ENCODE peak calls at places on chromosomes 1 and 21, in nine cellular contexts. A is astrocyte of the cerebellum, D is pancreas, U is fibroblast of mammary gland, P is kidney epithelial cell, I is left ventricle myocardium inferior, F is foreskin fibroblast, C is A549, S is NB4. V is an unnamed sample.

GRCh38 chr1:232629250-232630046 is 485 bp downstream of the SIPA1L2 start:
- DNase-seq in A (no peak), D (peak; percentile 88), U (peak; percentile 3), P (no peak), I (peak; percentile 35), F (peak; percentile 35), C (peak; percentile 26), S (peak; percentile 38), V (peak; percentile 37)

GRCh38 chr1:151494741-151495281 is 16.4 kb upstream of the CGN start:
- DNase-seq in A (peak; percentile 49), D (no peak), U (peak; percentile 88), P (peak; percentile 65), I (no peak), F (peak; percentile 75), C (peak; percentile 44), S (no peak), V (peak; percentile 68)

GRCh38 chr21:37195649-37196048 is 71.5 kb downstream of the VPS26C start:
- DNase-seq in A (no peak), D (no peak), U (no peak), P (no peak), I (no peak), F (no peak), C (no peak), S (no peak), V (no peak)

GRCh38 chr1:38063616-38064015 is 17.0 kb upstream of the POU3F1 start:
- DNase-seq in A (no peak), D (no peak), U (no peak), P (no peak), I (no peak), F (no peak), C (no peak), S (no peak), V (no peak)

GRCh38 chr1:83857108-83857507 is 141.8 kb downstream of the TTLL7 start:
- DNase-seq in A (peak; percentile 22), D (no peak), U (peak; percentile 60), P (no peak), I (no peak), F (peak; percentile 75), C (peak; percentile 6), S (peak; percentile 4), V (peak; percentile 20)

GRCh38 chr1:185369786-185370185 is 52.7 kb upstream of the IVNS1ABP start:
- DNase-seq in A (no peak), D (no peak), U (peak; percentile 70), P (no peak), I (no peak), F (no peak), C (no peak), S (no peak), V (peak; percentile 59)

GRCh38 chr1:99758073-99758511 is 8.3 kb downstream of the FRRS1 start:
- DNase-seq in A (no peak), D (no peak), U (peak; percentile 28), P (no peak), I (no peak), F (peak; percentile 46), C (no peak), S (no peak), V (no peak)

GRCh38 chr1:53131590-53131938 is 10.9 kb downstream of the SLC1A7 start:
- DNase-seq in A (no peak), D (no peak), U (no peak), P (no peak), I (no peak), F (no peak), C (no peak), S (no peak), V (no peak)

GRCh38 chr1:234725177-234726132 is 115.5 kb upstream of the IRF2BP2 start:
- DNase-seq in A (no peak), D (no peak), U (no peak), P (no peak), I (peak; percentile 44), F (peak; percentile 43), C (no peak), S (no peak), V (peak; percentile 34)

GRCh38 chr1:1144122-1144842 is 28.4 kb upstream of the C1orf159 start:
- DNase-seq in A (no peak), D (no peak), U (no peak), P (no peak), I (no peak), F (no peak), C (no peak), S (peak; percentile 53), V (peak; percentile 51)

GRCh38 chr1:196910208-196910607 is 22.4 kb downstream of the CFHR4 start:
- DNase-seq in A (no peak), D (no peak), U (peak; percentile 6), P (no peak), I (no peak), F (peak; percentile 3), C (peak; percentile 14), S (no peak), V (peak; percentile 7)
- TF ChIP-seq CTCF in A (no peak), D (no peak), U (no peak), P (peak; percentile 6), I (no peak), F (no peak), C (no peak), S (no peak), V (peak; percentile 18)

GRCh38 chr1:94864821-94865220 is 44.7 kb downstream of the SLC44A3 start:
- DNase-seq in A (no peak), D (no peak), U (peak; percentile 40), P (no peak), I (no peak), F (no peak), C (peak; percentile 2), S (no peak), V (no peak)
- H3K4me3 ChIP-seq in A (no peak overlapping the region), D (peak overlapping the region; percentile 0), U (no peak overlapping the region), P (no peak overlapping the region), I (no peak overlapping the region), F (no peak overlapping the region), C (peak overlapping the region; percentile 28), S (no peak overlapping the region), V (no peak overlapping the region)

GRCh38 chr21:14353712-14354111 is 29.2 kb downstream of the HSPA13 start:
- DNase-seq in A (no peak), D (no peak), U (no peak), P (no peak), I (no peak), F (no peak), C (no peak), S (no peak), V (peak; percentile 5)
- TF ChIP-seq CTCF in A (no peak), D (no peak), U (no peak), P (no peak), I (no peak), F (no peak), C (no peak), S (no peak), V (no peak)

DNA sequence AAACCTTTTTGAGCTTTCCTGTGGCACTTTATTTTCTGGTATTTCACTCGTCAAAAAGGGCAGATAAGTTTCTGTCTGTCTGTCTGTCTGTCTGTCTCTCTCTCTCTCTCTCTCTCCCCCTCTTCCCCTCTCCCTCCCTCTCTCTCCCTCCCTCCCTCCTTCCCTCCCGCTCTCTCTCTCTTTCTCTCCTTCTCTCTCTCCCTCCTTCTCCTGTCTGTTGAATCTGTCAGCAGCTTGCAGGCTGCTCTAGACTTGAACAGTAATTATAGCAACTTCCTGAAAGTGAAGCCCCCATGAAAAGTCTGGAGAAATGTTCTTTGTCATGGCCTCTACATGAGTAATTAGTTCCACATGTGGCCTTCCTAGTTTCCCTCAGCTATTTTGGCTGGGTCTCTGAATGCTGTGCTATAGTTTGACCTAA is 275.2 kb upstream of the C1orf105 start:
- DNase-seq in A (peak; percentile 63), D (no peak), U (peak; percentile 86), P (no peak), I (no peak), F (peak; percentile 83), C (no peak), S (no peak), V (no peak)
- H3K4me3 ChIP-seq in A (no peak overlapping the region), D (no peak overlapping the region), U (peak overlapping the region; percentile 84), P (no peak overlapping the region), I (peak overlapping the region; percentile 65), F (peak overlapping the region; percentile 87), C (no peak overlapping the region), S (no peak overlapping the region), V (no peak overlapping the region)

DNA sequence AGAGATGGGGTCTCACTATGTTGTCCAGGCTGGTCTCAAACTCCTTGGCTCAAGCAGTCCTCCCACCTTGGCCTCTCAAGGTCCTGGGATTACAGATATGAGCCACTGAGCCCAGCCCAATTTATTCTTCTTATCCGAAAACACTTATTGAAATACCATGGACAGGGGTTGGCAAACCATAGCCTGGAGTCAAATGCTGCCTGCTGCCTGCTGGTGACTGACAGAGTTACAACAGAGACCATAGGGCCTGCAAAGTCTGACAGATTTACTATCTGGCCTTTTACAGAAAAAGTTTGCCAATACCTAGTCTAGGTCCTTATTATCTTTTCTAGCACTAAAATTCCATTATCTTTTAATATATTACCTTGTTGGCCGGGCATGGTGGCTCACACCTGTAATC is 87.1 kb upstream of the ZNF281 start:
- DNase-seq in A (no peak), D (no peak), U (no peak), P (no peak), I (no peak), F (no peak), C (no peak), S (no peak), V (no peak)
- TF ChIP-seq CTCF in A (no peak), D (no peak), U (peak; percentile 7), P (no peak), I (no peak), F (no peak), C (no peak), S (no peak), V (no peak)